ENCODE peak calls at places on chromosomes 2 and 18, in ten cellular contexts. One of them, this sample, is unnamed.

GRCh38 chr2:189514107-189514506 is 66.5 kb downstream of the SLC40A1 start:
- DNase-seq in H1: no peak
- DNase-seq in GM12878: no peak
- DNase-seq in neural progenitor cell: no peak
- DNase-seq in PC-3: no peak
- DNase-seq in PC-9: no peak
- DNase-seq in IMR-90: no peak
- DNase-seq in GM23248: no peak
- DNase-seq in hepatocyte: no peak
- DNase-seq in HepG2: no peak
- DNase-seq in this sample: no peak

GRCh38 chr2:10477443-10478297 is 29.5 kb upstream of the ODC1 start:
- DNase-seq in H1: no peak
- DNase-seq in GM12878: no peak
- DNase-seq in PC-9: no peak
- DNase-seq in GM23248: no peak
- DNase-seq in PC-3: no peak
- DNase-seq in IMR-90: no peak
- DNase-seq in neural progenitor cell: peak; percentile 30
- DNase-seq in hepatocyte: no peak
- DNase-seq in HepG2: no peak
- DNase-seq in this sample: peak; percentile 76

GRCh38 chr18:9782073-9782857 is 74.2 kb downstream of the RAB31 start:
- DNase-seq in PC-9: peak; percentile 86
- DNase-seq in neural progenitor cell: no peak
- DNase-seq in GM23248: peak; percentile 90
- DNase-seq in hepatocyte: peak; percentile 52
- DNase-seq in PC-3: peak; percentile 72
- DNase-seq in HepG2: no peak
- DNase-seq in GM12878: no peak
- DNase-seq in IMR-90: peak; percentile 96
- DNase-seq in H1: peak; percentile 35
- DNase-seq in this sample: peak; percentile 68

GRCh38 chr2:65630643-65631042 is 198.2 kb upstream of the SPRED2 start:
- DNase-seq in HepG2: no peak
- DNase-seq in GM23248: peak; percentile 72
- DNase-seq in PC-9: no peak
- DNase-seq in GM12878: no peak
- DNase-seq in PC-3: no peak
- DNase-seq in neural progenitor cell: no peak
- DNase-seq in IMR-90: peak; percentile 77
- DNase-seq in H1: no peak
- DNase-seq in hepatocyte: peak; percentile 46
- DNase-seq in this sample: peak; percentile 66

GRCh38 chr2:219461669-219462068 is 27.0 kb downstream of the SPEG start:
- DNase-seq in hepatocyte: no peak
- DNase-seq in HepG2: no peak
- DNase-seq in IMR-90: no peak
- DNase-seq in PC-9: no peak
- DNase-seq in PC-3: no peak
- DNase-seq in GM12878: no peak
- DNase-seq in GM23248: no peak
- DNase-seq in H1: no peak
- DNase-seq in neural progenitor cell: no peak
- DNase-seq in this sample: no peak

GRCh38 chr2:179141206-179141605 is 91.3 kb upstream of the CCDC141 start:
- DNase-seq in H1: no peak
- DNase-seq in GM23248: peak; percentile 32
- DNase-seq in hepatocyte: no peak
- DNase-seq in neural progenitor cell: no peak
- DNase-seq in PC-3: no peak
- DNase-seq in IMR-90: no peak
- DNase-seq in PC-9: no peak
- DNase-seq in HepG2: no peak
- DNase-seq in GM12878: no peak
- DNase-seq in this sample: no peak

GRCh38 chr2:14909795-14910194 is 277.3 kb downstream of the LRATD1 start:
- DNase-seq in H1: no peak
- DNase-seq in GM12878: no peak
- DNase-seq in neural progenitor cell: no peak
- DNase-seq in hepatocyte: no peak
- DNase-seq in PC-3: no peak
- DNase-seq in PC-9: no peak
- DNase-seq in IMR-90: no peak
- DNase-seq in HepG2: no peak
- DNase-seq in GM23248: no peak
- DNase-seq in this sample: no peak

GRCh38 chr2:26540306-26540705 is 62.4 kb upstream of the OTOF start:
- DNase-seq in neural progenitor cell: no peak
- DNase-seq in HepG2: no peak
- DNase-seq in PC-3: no peak
- DNase-seq in GM23248: no peak
- DNase-seq in PC-9: no peak
- DNase-seq in GM12878: no peak
- DNase-seq in hepatocyte: no peak
- DNase-seq in IMR-90: no peak
- DNase-seq in H1: no peak
- DNase-seq in this sample: no peak

GRCh38 chr18:74457043-74457742 is at the start of gene DIPK1C:
- DNase-seq in neural progenitor cell: peak; percentile 69
- DNase-seq in H1: no peak
- DNase-seq in PC-9: no peak
- DNase-seq in GM12878: no peak
- DNase-seq in hepatocyte: peak; percentile 26
- DNase-seq in PC-3: no peak
- DNase-seq in HepG2: no peak
- DNase-seq in GM23248: peak; percentile 24
- DNase-seq in IMR-90: no peak
- DNase-seq in this sample: no peak

GRCh38 chr2:195489101-195489500 is 167.9 kb upstream of the SLC39A10 start:
- DNase-seq in hepatocyte: no peak
- DNase-seq in H1: no peak
- DNase-seq in HepG2: no peak
- DNase-seq in GM23248: peak; percentile 70
- DNase-seq in IMR-90: peak; percentile 28
- DNase-seq in PC-9: no peak
- DNase-seq in PC-3: no peak
- DNase-seq in neural progenitor cell: no peak
- DNase-seq in GM12878: no peak
- DNase-seq in this sample: no peak

DNA sequence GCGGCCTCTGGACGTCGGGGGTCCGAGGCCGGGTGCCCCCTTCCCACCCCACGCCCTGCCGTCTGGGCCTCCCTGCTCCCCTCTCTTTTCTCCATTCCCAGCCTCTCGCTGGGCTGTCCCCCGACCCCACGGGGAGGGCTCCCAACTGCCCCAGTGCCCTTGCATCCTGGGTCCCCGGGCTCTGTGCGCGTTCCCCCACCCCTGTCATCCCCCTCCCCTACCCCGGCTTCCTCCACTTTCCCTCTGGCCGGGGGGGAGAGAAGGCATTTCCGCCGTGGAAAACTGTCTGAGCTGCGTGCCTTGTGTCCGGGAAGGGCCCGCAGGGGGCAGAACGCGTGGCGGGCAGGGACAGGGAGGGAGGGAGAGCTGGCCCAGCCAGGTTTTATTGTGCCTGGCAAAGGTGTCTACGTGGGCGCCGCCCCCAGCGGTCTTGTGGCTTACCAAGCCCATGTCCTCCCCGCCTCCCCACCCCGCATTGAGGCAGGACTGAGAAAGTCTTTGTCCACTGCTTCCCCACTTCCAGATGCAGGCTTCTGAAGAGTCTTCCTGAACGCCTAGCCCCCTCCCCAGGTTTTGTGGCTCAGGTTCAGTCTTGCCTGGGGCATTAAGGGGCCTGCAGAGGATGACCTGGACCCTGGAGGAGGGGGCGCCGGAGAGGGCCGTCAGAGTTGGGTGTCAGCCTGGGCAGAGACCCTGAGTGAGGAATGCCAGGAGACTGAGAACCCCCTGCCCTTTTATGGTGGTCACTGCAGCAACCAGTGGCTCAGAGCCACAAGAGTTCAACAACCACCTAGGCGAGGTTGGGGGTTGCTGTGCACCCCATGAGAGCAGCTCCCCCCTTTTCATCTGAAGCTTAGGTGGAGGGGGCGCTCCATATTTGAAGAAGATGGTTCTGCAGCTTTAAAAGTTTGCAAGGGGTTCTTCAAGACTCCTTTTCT is 1.3 kb downstream of the ITM2C start:
- DNase-seq in H1: peak; percentile 64
- DNase-seq in PC-9: no peak
- DNase-seq in GM23248: peak; percentile 41
- DNase-seq in hepatocyte: peak; percentile 85
- DNase-seq in IMR-90: no peak
- DNase-seq in PC-3: peak; percentile 24
- DNase-seq in neural progenitor cell: peak; percentile 64
- DNase-seq in GM12878: no peak
- DNase-seq in HepG2: no peak
- DNase-seq in this sample: peak; percentile 88
- H3K4me2 ChIP-seq in H1: peak overlapping the region; percentile 76
- H3K4me2 ChIP-seq in PC-9: peak overlapping the region; percentile 93
- H3K4me2 ChIP-seq in GM23248: no peak overlapping the region
- H3K4me2 ChIP-seq in hepatocyte: peak overlapping the region; percentile 91
- H3K4me2 ChIP-seq in IMR-90: peak overlapping the region; percentile 80
- H3K4me2 ChIP-seq in PC-3: peak overlapping the region; percentile 99
- H3K4me2 ChIP-seq in neural progenitor cell: peak overlapping the region; percentile 99
- H3K4me2 ChIP-seq in GM12878: peak overlapping the region; percentile 88
- H3K4me2 ChIP-seq in HepG2: peak overlapping the region; percentile 81
- H3K4me2 ChIP-seq in this sample: peak overlapping the region; percentile 90

GRCh38 chr2:120940319-120940696 is 204.6 kb downstream of the GLI2 start:
- DNase-seq in IMR-90: no peak
- DNase-seq in hepatocyte: no peak
- DNase-seq in PC-3: no peak
- DNase-seq in H1: no peak
- DNase-seq in neural progenitor cell: no peak
- DNase-seq in GM12878: no peak
- DNase-seq in PC-9: no peak
- DNase-seq in GM23248: no peak
- DNase-seq in HepG2: no peak
- DNase-seq in this sample: no peak
- H3K4me1 ChIP-seq in IMR-90: peaks cover 58% of the 10 kb centered on the region
- H3K4me1 ChIP-seq in hepatocyte: peaks cover 51% of the 10 kb centered on the region
- H3K4me1 ChIP-seq in PC-3: peaks cover 46% of the 10 kb centered on the region
- H3K4me1 ChIP-seq in H1: no peaks in the 10 kb centered on the region
- H3K4me1 ChIP-seq in neural progenitor cell: peaks cover 4% of the 10 kb centered on the region
- H3K4me1 ChIP-seq in GM12878: no peaks in the 10 kb centered on the region
- H3K4me1 ChIP-seq in PC-9: peaks cover 5% of the 10 kb centered on the region
- H3K4me1 ChIP-seq in GM23248: peaks cover 54% of the 10 kb centered on the region
- H3K4me1 ChIP-seq in HepG2: peaks cover 73% of the 10 kb centered on the region
- H3K4me1 ChIP-seq in this sample: peaks cover 57% of the 10 kb centered on the region

DNA sequence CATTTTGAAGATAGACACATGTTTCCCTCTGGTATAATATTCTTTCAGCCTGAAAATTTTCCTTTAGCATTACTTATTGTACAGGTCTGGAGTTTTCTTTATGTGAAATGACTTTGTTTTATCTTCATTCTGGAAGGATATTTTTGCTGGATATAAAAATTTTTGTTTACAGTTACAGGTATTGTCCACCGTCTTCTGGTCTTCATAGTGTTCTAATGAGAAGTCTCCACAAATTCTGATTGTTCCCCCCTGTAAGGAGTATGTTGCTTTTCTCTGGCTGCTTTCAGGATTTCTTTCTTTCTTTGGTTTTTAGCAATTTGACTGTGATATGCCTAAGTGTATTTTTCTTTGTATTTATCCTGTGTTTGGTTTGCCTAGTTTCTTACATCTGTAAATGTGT is 15.0 kb downstream of the UBXN4 start:
- DNase-seq in GM23248: no peak
- DNase-seq in H1: no peak
- DNase-seq in IMR-90: no peak
- DNase-seq in GM12878: no peak
- DNase-seq in HepG2: no peak
- DNase-seq in PC-9: no peak
- DNase-seq in hepatocyte: no peak
- DNase-seq in PC-3: no peak
- DNase-seq in neural progenitor cell: no peak
- DNase-seq in this sample: no peak
- H3K36me3 ChIP-seq in GM23248: peaks cover 70% of the 10 kb centered on the region
- H3K36me3 ChIP-seq in H1: peaks cover 32% of the 10 kb centered on the region
- H3K36me3 ChIP-seq in IMR-90: peaks cover 46% of the 10 kb centered on the region
- H3K36me3 ChIP-seq in GM12878: peaks cover 2% of the 10 kb centered on the region
- H3K36me3 ChIP-seq in HepG2: peaks cover 25% of the 10 kb centered on the region
- H3K36me3 ChIP-seq in PC-9: peaks cover 44% of the 10 kb centered on the region
- H3K36me3 ChIP-seq in hepatocyte: peaks cover 11% of the 10 kb centered on the region
- H3K36me3 ChIP-seq in PC-3: peaks cover 56% of the 10 kb centered on the region
- H3K36me3 ChIP-seq in neural progenitor cell: peaks cover 43% of the 10 kb centered on the region
- H3K36me3 ChIP-seq in this sample: peaks cover 76% of the 10 kb centered on the region

GRCh38 chr2:141611-142010 is 95.3 kb upstream of the FAM110C start:
- DNase-seq in HepG2: no peak
- DNase-seq in GM12878: no peak
- DNase-seq in H1: no peak
- DNase-seq in PC-9: no peak
- DNase-seq in IMR-90: no peak
- DNase-seq in PC-3: no peak
- DNase-seq in GM23248: no peak
- DNase-seq in hepatocyte: no peak
- DNase-seq in neural progenitor cell: no peak
- DNase-seq in this sample: no peak
- H3K4me2 ChIP-seq in HepG2: no peak overlapping the region
- H3K4me2 ChIP-seq in GM12878: no peak overlapping the region
- H3K4me2 ChIP-seq in H1: no peak overlapping the region
- H3K4me2 ChIP-seq in PC-9: no peak overlapping the region
- H3K4me2 ChIP-seq in IMR-90: no peak overlapping the region
- H3K4me2 ChIP-seq in PC-3: no peak overlapping the region
- H3K4me2 ChIP-seq in GM23248: no peak overlapping the region
- H3K4me2 ChIP-seq in hepatocyte: no peak overlapping the region
- H3K4me2 ChIP-seq in neural progenitor cell: no peak overlapping the region
- H3K4me2 ChIP-seq in this sample: no peak overlapping the region